ENCODE peak calls at places on chromosome X, in six cellular contexts. G is SK-N-DZ, W is anterior cingulate cortex, N is Peyer's patch, A is lung, P is H4. O is an unnamed sample.

GRCh38 chrX:139738581-139738980 is 30.6 kb upstream of the MCF2 start:
- DNase-seq in G (no peak), W (no peak), N (no peak), A (no peak), P (peak), O (peak)

GRCh38 chrX:134537179-134537945 is 77.4 kb downstream of the HPRT1 start:
- DNase-seq in G (no peak), W (no peak), N (peak), A (no peak), P (peak), O (no peak)

GRCh38 chrX:18422325-18422724 is 3.1 kb upstream of the CDKL5 start:
- DNase-seq in G (no peak), W (no peak), N (no peak), A (no peak), P (peak), O (no peak)

GRCh38 chrX:154398668-154399526 is 720 bp downstream of the RPL10 start:
- DNase-seq in G (peak), W (peak), N (peak), A (peak), P (peak), O (peak)

GRCh38 chrX:55695227-55696018 is 22.1 kb upstream of the RRAGB start:
- DNase-seq in G (no peak), W (no peak), N (no peak), A (no peak), P (no peak), O (no peak)

GRCh38 chrX:72029473-72030411 is 102.0 kb downstream of the RTL5 start:
- DNase-seq in G (peak), W (no peak), N (peak), A (peak), P (peak), O (peak)

GRCh38 chrX:136057567-136057966 is 72.3 kb downstream of the SLC9A6 start:
- DNase-seq in G (no peak), W (no peak), N (no peak), A (no peak), P (no peak), O (no peak)

GRCh38 chrX:9291666-9292065 is 173.2 kb upstream of the TBL1X start:
- DNase-seq in G (peak), W (no peak), N (no peak), A (no peak), P (no peak), O (no peak)

GRCh38 chrX:119503484-119503861 is 35.2 kb downstream of the SLC25A5 start:
- DNase-seq in G (no peak), W (no peak), N (peak), A (peak), P (peak), O (peak)

GRCh38 chrX:57285001-57285400 is 1.5 kb upstream of the FAAH2 start:
- DNase-seq in G (no peak), W (no peak), N (no peak), A (no peak), P (no peak), O (no peak)

GRCh38 chrX:38987135-38987780 is 186.0 kb downstream of the MID1IP1 start:
- DNase-seq in G (peak), W (no peak), N (no peak), A (no peak), P (peak), O (no peak)

GRCh38 chrX:139826065-139827044 is 106.5 kb downstream of the ATP11C start:
- DNase-seq in G (peak), W (no peak), N (no peak), A (no peak), P (no peak), O (peak)

GRCh38 chrX:17613979-17614572 is 123.2 kb upstream of the SCML1 start:
- DNase-seq in G (no peak), W (no peak), N (no peak), A (peak), P (peak), O (peak)

GRCh38 chrX:8201896-8202331 is 30.8 kb upstream of the VCX2 start:
- DNase-seq in G (no peak), W (peak), N (no peak), A (no peak), P (peak), O (no peak)

GRCh38 chrX:68354869-68355628 is 78.2 kb downstream of the OPHN1 start:
- DNase-seq in G (no peak), W (no peak), N (no peak), A (no peak), P (no peak), O (no peak)

GRCh38 chrX:2391869-2392606 is 108.7 kb downstream of the DHRSX start:
- DNase-seq in G (no peak), W (no peak), N (no peak), A (no peak), P (peak), O (no peak)

GRCh38 chrX:10164879-10165278 is 8.1 kb downstream of the CLCN4 start:
- DNase-seq in G (no peak), W (no peak), N (no peak), A (no peak), P (no peak), O (no peak)

GRCh38 chrX:65859299-65859698 is 180.6 kb downstream of the VSIG4 start:
- DNase-seq in G (no peak), W (no peak), N (no peak), A (no peak), P (no peak), O (no peak)

GRCh38 chrX:39688576-39689373 is 409.0 kb downstream of the BCOR start:
- DNase-seq in G (peak), W (peak), N (peak), A (peak), P (peak), O (peak)

GRCh38 chrX:66074920-66075879 is 35.3 kb upstream of the VSIG4 start:
- DNase-seq in G (no peak), W (no peak), N (peak), A (no peak), P (peak), O (peak)

GRCh38 chrX:10741496-10742048 is 121.2 kb upstream of the MID1 start:
- DNase-seq in G (no peak), W (no peak), N (no peak), A (no peak), P (no peak), O (no peak)

GRCh38 chrX:45621356-45622041 is 420.8 kb upstream of the DIPK2B start:
- DNase-seq in G (no peak), W (no peak), N (no peak), A (no peak), P (peak), O (no peak)

GRCh38 chrX:12225073-12225472 is 86.8 kb downstream of the FRMPD4 start:
- DNase-seq in G (no peak), W (no peak), N (no peak), A (no peak), P (no peak), O (no peak)

GRCh38 chrX:1883772-1884171 is 268.9 kb downstream of the ASMT start:
- DNase-seq in G (no peak), W (no peak), N (no peak), A (no peak), P (peak), O (no peak)

GRCh38 chrX:17860811-17861495 is at the start of gene RAI2:
- DNase-seq in G (peak), W (peak), N (peak), A (peak), P (no peak), O (peak)

GRCh38 chrX:10010686-10011085 is 43.5 kb downstream of the CLDN34 start:
- DNase-seq in G (no peak), W (no peak), N (no peak), A (no peak), P (peak), O (no peak)

GRCh38 chrX:92209936-92210335 is 430.8 kb downstream of the PCDH11X start:
- DNase-seq in G (no peak), W (no peak), N (no peak), A (no peak), P (no peak), O (no peak)

GRCh38 chrX:53073115-53073581 is 9.0 kb upstream of the TSPYL2 start:
- DNase-seq in G (peak), W (no peak), N (no peak), A (no peak), P (no peak), O (peak)

GRCh38 chrX:134622056-134622812 is 36.0 kb downstream of the PLAC1 start:
- DNase-seq in G (no peak), W (no peak), N (no peak), A (no peak), P (peak), O (peak)

GRCh38 chrX:136525738-136526606 is 6.0 kb upstream of the VGLL1 start:
- DNase-seq in G (no peak), W (peak), N (peak), A (peak), P (peak), O (peak)

GRCh38 chrX:34288782-34289181 is 156.7 kb upstream of the FAM47A start:
- DNase-seq in G (no peak), W (no peak), N (no peak), A (no peak), P (peak), O (no peak)

GRCh38 chrX:136725446-136726104 is 55.2 kb downstream of the ARHGEF6 start:
- DNase-seq in G (no peak), W (no peak), N (no peak), A (no peak), P (peak), O (no peak)

GRCh38 chrX:138964501-138964900 is 253.0 kb upstream of the FGF13 start:
- DNase-seq in G (no peak), W (no peak), N (no peak), A (no peak), P (no peak), O (no peak)

GRCh38 chrX:19804168-19804567 is 83.2 kb downstream of the SH3KBP1 start:
- DNase-seq in G (no peak), W (no peak), N (no peak), A (no peak), P (no peak), O (no peak)

GRCh38 chrX:39645059-39645895 is 452.5 kb downstream of the BCOR start:
- DNase-seq in G (peak), W (no peak), N (peak), A (no peak), P (peak), O (no peak)

GRCh38 chrX:110563276-110563675 is 204.6 kb downstream of the RTL9 start:
- DNase-seq in G (no peak), W (no peak), N (no peak), A (no peak), P (no peak), O (no peak)

O was measured in thyroid gland.